ENCODE peak calls at places on chromosomes 4 and X, in seven cellular contexts. U, C, G, Y, M, J and B are unnamed samples.

GRCh38 chr4:84967292-84967651 is 782 bp upstream of the WDFY3 start:
- DNase-seq in M (no peak), U (no peak), C (no peak), Y (no peak), G (no peak), J (no peak), B (no peak)

GRCh38 chrX:96372313-96373046 is 312.2 kb upstream of the DIAPH2 start:
- DNase-seq in Y (peak; percentile 27), U (peak; percentile 42), G (no peak), J (no peak), M (no peak), C (peak; percentile 1), B (no peak)

GRCh38 chrX:129534816-129535578 is 5.1 kb upstream of the OCRL start:
- DNase-seq in M (no peak), Y (no peak), U (no peak), G (no peak), C (no peak), J (no peak), B (no peak)

GRCh38 chr4:47372561-47372960 is 90.9 kb downstream of the COMMD8 start:
- DNase-seq in G (no peak), J (no peak), M (no peak), Y (no peak), C (no peak), U (no peak), B (no peak)

GRCh38 chrX:120753413-120754251 is 122.0 kb downstream of the CT47B1 start:
- DNase-seq in M (no peak), Y (no peak), C (no peak), U (no peak), G (no peak), J (no peak), B (no peak)

GRCh38 chr4:68021185-68021584 is 57.9 kb upstream of the TMPRSS11A start:
- DNase-seq in U (no peak), G (no peak), Y (no peak), M (no peak), J (no peak), C (peak; percentile 51), B (no peak)

GRCh38 chr4:103996637-103997036 is 276.9 kb upstream of the TACR3 start:
- DNase-seq in J (peak; percentile 29), Y (peak; percentile 45), M (no peak), G (peak; percentile 29), U (peak; percentile 42), C (peak; percentile 78), B (no peak)

GRCh38 chr4:16915956-16916355 is 17.5 kb upstream of the LDB2 start:
- DNase-seq in M (no peak), U (no peak), J (no peak), Y (no peak), G (no peak), C (no peak), B (no peak)

GRCh38 chr4:47049347-47049746 is 18.0 kb downstream of the GABRB1 start:
- DNase-seq in G (no peak), Y (no peak), C (no peak), U (no peak), J (no peak), M (no peak), B (no peak)

GRCh38 chrX:926991-927390 is 285.5 kb downstream of the CRLF2 start:
- DNase-seq in U (no peak), Y (no peak), C (no peak), J (no peak), G (no peak), M (no peak), B (no peak)

GRCh38 chr4:15707363-15707715 is 4.5 kb downstream of the BST1 start:
- DNase-seq in U (no peak), C (no peak), Y (no peak), G (no peak), J (no peak), M (no peak), B (no peak)

GRCh38 chr4:148108776-148109175 is 333.4 kb downstream of the NR3C2 start:
- DNase-seq in C (no peak), J (no peak), Y (no peak), G (no peak), U (no peak), M (no peak), B (no peak)

GRCh38 chr4:145179201-145179860 is 1.1 kb downstream of the OTUD4 start:
- DNase-seq in Y (peak; percentile 21), M (peak; percentile 78), J (no peak), G (peak; percentile 36), C (peak; percentile 26), U (peak; percentile 51), B (peak; percentile 65)

GRCh38 chr4:48147621-48148020 is 13.6 kb upstream of the TXK start:
- DNase-seq in J (no peak), M (no peak), U (no peak), Y (no peak), C (no peak), G (no peak), B (no peak)

GRCh38 chrX:48918644-48919340 is at the start of gene PIM2:
- DNase-seq in U (peak; percentile 91), Y (peak; percentile 90), M (peak; percentile 87), J (peak; percentile 84), G (peak; percentile 90), C (peak; percentile 63), B (peak; percentile 81)

GRCh38 chr4:2805712-2806391 is 13.0 kb downstream of the SH3BP2 start:
- DNase-seq in J (no peak), C (no peak), Y (no peak), M (no peak), G (no peak), U (no peak), B (no peak)

GRCh38 chrX:2710041-2710471 is 19.0 kb downstream of the CD99 start:
- DNase-seq in U (no peak), M (no peak), J (no peak), G (no peak), Y (no peak), C (peak; percentile 51), B (no peak)

GRCh38 chr4:152935661-152936445 is at the start of gene FHDC1:
- DNase-seq in M (peak; percentile 88), J (no peak), C (peak; percentile 29), Y (no peak), U (peak; percentile 54), G (peak; percentile 86), B (no peak)

GRCh38 chrX:4655743-4656142 is 942.3 kb upstream of the PRKX start:
- DNase-seq in J (no peak), M (no peak), Y (no peak), U (no peak), G (no peak), C (no peak), B (no peak)

GRCh38 chrX:4661771-4662170 is 948.3 kb upstream of the PRKX start:
- DNase-seq in J (no peak), C (no peak), Y (no peak), U (no peak), M (no peak), G (no peak), B (no peak)

GRCh38 chrX:4656419-4656818 is 943.0 kb upstream of the PRKX start:
- DNase-seq in M (no peak), U (no peak), C (no peak), G (no peak), J (no peak), Y (no peak), B (no peak)
- TF ChIP-seq SP1 in M (no peak), U (no peak), C (no peak), G (no peak), J (no peak), Y (no peak), B (no peak)

GRCh38 chr4:168408620-168409019 is 71.7 kb downstream of the DDX60L start:
- DNase-seq in M (no peak), G (no peak), J (no peak), C (peak; percentile 27), U (peak; percentile 14), Y (no peak), B (no peak)

GRCh38 chr4:168410681-168411080 is 69.6 kb downstream of the DDX60L start:
- DNase-seq in J (no peak), G (no peak), U (no peak), C (no peak), Y (no peak), M (no peak), B (no peak)

GRCh38 chr4:168411318-168412150 is 68.8 kb downstream of the DDX60L start:
- DNase-seq in C (no peak), U (no peak), M (no peak), G (no peak), J (no peak), Y (no peak), B (no peak)

DNA sequence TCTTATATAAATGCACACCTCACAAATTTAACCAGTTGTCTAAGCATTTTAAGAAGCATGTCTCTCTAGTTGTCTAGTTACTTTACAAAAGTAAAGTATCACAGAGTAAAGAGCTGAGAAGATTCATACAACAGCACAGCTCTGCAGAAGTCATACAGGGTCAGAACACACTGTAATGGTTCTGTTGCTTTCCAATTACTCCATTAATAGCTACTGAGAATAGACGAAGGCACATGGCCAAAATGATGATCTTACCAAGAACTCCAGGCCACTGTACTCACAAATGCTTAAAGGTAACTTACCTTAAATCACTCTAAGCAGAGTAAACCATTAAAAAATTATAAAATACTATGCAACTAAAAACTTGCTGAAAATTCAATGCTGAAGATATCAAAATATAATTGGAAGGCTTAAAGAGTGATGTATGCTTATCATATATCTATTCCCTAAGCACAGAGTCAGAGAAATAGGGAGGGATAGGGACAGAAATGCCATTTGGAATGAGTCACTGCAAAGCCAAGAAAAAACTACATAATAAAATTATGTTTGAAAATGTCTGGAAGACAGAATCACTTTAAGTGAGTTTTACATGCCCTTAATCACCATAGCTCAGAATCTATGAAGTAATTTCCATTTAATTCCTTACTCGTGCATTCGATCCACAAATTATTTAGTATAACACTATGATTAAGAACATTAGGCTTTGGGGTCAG is 71.0 kb downstream of the DDX60L start:
- DNase-seq in M (no peak), Y (no peak), J (no peak), G (no peak), C (no peak), U (no peak), B (no peak)
- TF ChIP-seq SP1 in M (no peak), Y (no peak), J (no peak), G (no peak), C (no peak), U (no peak), B (no peak)

GRCh38 chr4:124262211-124263179 is 450.0 kb downstream of the ANKRD50 start:
- DNase-seq in M (peak; percentile 54), U (peak; percentile 66), J (peak; percentile 19), G (peak; percentile 43), C (peak; percentile 79), Y (peak; percentile 53), B (peak; percentile 11)
- TF ChIP-seq SP1 in M (no peak), U (no peak), J (no peak), G (no peak), C (no peak), Y (no peak), B (no peak)

DNA sequence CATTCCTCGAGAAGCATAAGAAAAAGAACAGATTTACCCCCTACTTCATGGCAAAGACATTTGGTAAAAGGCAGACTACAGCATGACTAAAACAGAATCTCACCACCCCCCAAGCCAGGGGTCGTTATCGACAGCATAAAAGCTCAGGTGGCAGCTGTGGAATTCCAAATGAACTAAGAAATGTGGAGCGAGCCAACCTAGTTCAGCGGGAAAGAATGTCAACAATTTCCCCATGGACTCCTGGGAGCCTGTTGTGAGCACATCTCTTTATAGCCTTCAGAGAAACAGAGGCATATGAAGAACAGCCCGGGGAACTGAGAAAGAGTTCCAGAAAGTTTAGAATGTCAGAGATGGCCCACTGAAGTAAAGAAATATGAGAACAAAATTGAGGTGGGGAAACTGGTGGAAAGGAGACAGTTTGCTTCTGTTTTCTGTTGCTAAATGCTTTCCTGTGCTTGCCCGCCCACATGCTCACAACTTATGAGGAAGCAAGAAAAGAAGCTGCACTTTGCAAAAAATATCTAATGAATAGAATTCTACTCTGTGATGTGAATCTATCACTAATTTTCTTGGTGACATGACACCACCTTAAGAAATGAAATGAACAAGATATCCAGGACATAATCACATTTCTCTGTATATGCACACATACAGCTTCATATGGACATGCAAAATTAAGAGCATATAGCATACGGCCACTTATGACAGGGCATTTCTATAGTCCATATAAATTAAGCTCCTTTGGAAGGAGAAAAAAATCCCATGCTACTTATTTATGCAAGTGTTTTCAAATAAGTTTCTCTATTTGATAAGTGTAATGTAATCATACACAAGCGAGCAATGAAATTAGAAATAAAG is 135.3 kb upstream of the MID1 start:
- DNase-seq in M (no peak), C (no peak), Y (no peak), U (no peak), G (peak; percentile 31), J (peak; percentile 36), B (no peak)
- TF ChIP-seq SP1 in M (no peak), C (no peak), Y (no peak), U (no peak), G (no peak), J (peak; percentile 71), B (no peak)